ENCODE peak calls at places on chromosomes 16 and 17, in nine cellular contexts. One of them, this sample, is unnamed.

GRCh38 chr16:79723583-79724168 is 123.1 kb upstream of the MAF start:
- DNase-seq in fibroblast of lung: no peak
- DNase-seq in cardiac muscle cell: no peak
- DNase-seq in naive thymus-derived CD4-positive, alpha-beta T cell: no peak
- DNase-seq in adipocyte: no peak
- DNase-seq in thoracic aorta: no peak
- DNase-seq in right atrium auricular region: no peak
- DNase-seq in esophagus muscularis mucosa: no peak
- DNase-seq in tibial nerve: no peak
- DNase-seq in this sample: peak; percentile 41

GRCh38 chr16:56422896-56423441 is 2.4 kb downstream of the AMFR start:
- DNase-seq in fibroblast of lung: no peak
- DNase-seq in cardiac muscle cell: no peak
- DNase-seq in naive thymus-derived CD4-positive, alpha-beta T cell: no peak
- DNase-seq in adipocyte: no peak
- DNase-seq in thoracic aorta: no peak
- DNase-seq in right atrium auricular region: no peak
- DNase-seq in esophagus muscularis mucosa: no peak
- DNase-seq in tibial nerve: no peak
- DNase-seq in this sample: peak; percentile 56

GRCh38 chr17:81033535-81034167 is 1.3 kb upstream of the BAIAP2 start:
- DNase-seq in fibroblast of lung: no peak
- DNase-seq in cardiac muscle cell: no peak
- DNase-seq in naive thymus-derived CD4-positive, alpha-beta T cell: no peak
- DNase-seq in adipocyte: peak; percentile 31
- DNase-seq in thoracic aorta: no peak
- DNase-seq in right atrium auricular region: no peak
- DNase-seq in esophagus muscularis mucosa: no peak
- DNase-seq in tibial nerve: no peak
- DNase-seq in this sample: no peak

GRCh38 chr16:79599837-79600635 is 501 bp downstream of the MAF start:
- DNase-seq in fibroblast of lung: peak; percentile 73
- DNase-seq in cardiac muscle cell: peak; percentile 85
- DNase-seq in naive thymus-derived CD4-positive, alpha-beta T cell: peak; percentile 41
- DNase-seq in adipocyte: peak; percentile 60
- DNase-seq in thoracic aorta: no peak
- DNase-seq in right atrium auricular region: no peak
- DNase-seq in esophagus muscularis mucosa: no peak
- DNase-seq in tibial nerve: no peak
- DNase-seq in this sample: peak; percentile 64

GRCh38 chr17:41849251-41849990 is 11.8 kb downstream of the KLHL10 start:
- DNase-seq in fibroblast of lung: no peak
- DNase-seq in cardiac muscle cell: no peak
- DNase-seq in naive thymus-derived CD4-positive, alpha-beta T cell: no peak
- DNase-seq in adipocyte: no peak
- DNase-seq in thoracic aorta: no peak
- DNase-seq in right atrium auricular region: no peak
- DNase-seq in esophagus muscularis mucosa: no peak
- DNase-seq in tibial nerve: no peak
- DNase-seq in this sample: no peak

GRCh38 chr16:29994613-29995329 is 646 bp downstream of the HIRIP3 start:
- DNase-seq in fibroblast of lung: no peak
- DNase-seq in cardiac muscle cell: no peak
- DNase-seq in naive thymus-derived CD4-positive, alpha-beta T cell: no peak
- DNase-seq in adipocyte: peak; percentile 30
- DNase-seq in thoracic aorta: no peak
- DNase-seq in right atrium auricular region: no peak
- DNase-seq in esophagus muscularis mucosa: no peak
- DNase-seq in tibial nerve: peak; percentile 39
- DNase-seq in this sample: peak; percentile 45

GRCh38 chr16:9016824-9017223 is 53.1 kb upstream of the USP7 start:
- DNase-seq in fibroblast of lung: no peak
- DNase-seq in cardiac muscle cell: no peak
- DNase-seq in naive thymus-derived CD4-positive, alpha-beta T cell: no peak
- DNase-seq in adipocyte: no peak
- DNase-seq in thoracic aorta: no peak
- DNase-seq in right atrium auricular region: no peak
- DNase-seq in esophagus muscularis mucosa: no peak
- DNase-seq in tibial nerve: no peak
- DNase-seq in this sample: no peak

GRCh38 chr17:66975614-66976378 is 11.3 kb downstream of the CACNG4 start:
- DNase-seq in fibroblast of lung: no peak
- DNase-seq in cardiac muscle cell: no peak
- DNase-seq in naive thymus-derived CD4-positive, alpha-beta T cell: no peak
- DNase-seq in adipocyte: no peak
- DNase-seq in thoracic aorta: no peak
- DNase-seq in right atrium auricular region: no peak
- DNase-seq in esophagus muscularis mucosa: no peak
- DNase-seq in tibial nerve: no peak
- DNase-seq in this sample: peak; percentile 51

GRCh38 chr17:76141212-76142043 is at the start of gene FOXJ1:
- DNase-seq in fibroblast of lung: peak; percentile 72
- DNase-seq in cardiac muscle cell: peak; percentile 93
- DNase-seq in naive thymus-derived CD4-positive, alpha-beta T cell: peak; percentile 94
- DNase-seq in adipocyte: peak; percentile 93
- DNase-seq in thoracic aorta: peak; percentile 59
- DNase-seq in right atrium auricular region: peak; percentile 90
- DNase-seq in esophagus muscularis mucosa: peak; percentile 94
- DNase-seq in tibial nerve: peak; percentile 86
- DNase-seq in this sample: peak; percentile 94

GRCh38 chr16:14128097-14128496 is 57.0 kb downstream of the MRTFB start:
- DNase-seq in fibroblast of lung: no peak
- DNase-seq in cardiac muscle cell: no peak
- DNase-seq in naive thymus-derived CD4-positive, alpha-beta T cell: no peak
- DNase-seq in adipocyte: no peak
- DNase-seq in thoracic aorta: no peak
- DNase-seq in right atrium auricular region: no peak
- DNase-seq in esophagus muscularis mucosa: no peak
- DNase-seq in tibial nerve: no peak
- DNase-seq in this sample: no peak

GRCh38 chr17:6482105-6482455 is 37.8 kb downstream of the PIMREG start:
- DNase-seq in fibroblast of lung: no peak
- DNase-seq in cardiac muscle cell: no peak
- DNase-seq in naive thymus-derived CD4-positive, alpha-beta T cell: no peak
- DNase-seq in adipocyte: no peak
- DNase-seq in thoracic aorta: no peak
- DNase-seq in right atrium auricular region: no peak
- DNase-seq in esophagus muscularis mucosa: no peak
- DNase-seq in tibial nerve: no peak
- DNase-seq in this sample: no peak

GRCh38 chr16:88525663-88525990 is 44.6 kb upstream of the ZC3H18 start:
- DNase-seq in fibroblast of lung: no peak
- DNase-seq in cardiac muscle cell: no peak
- DNase-seq in naive thymus-derived CD4-positive, alpha-beta T cell: no peak
- DNase-seq in adipocyte: no peak
- DNase-seq in thoracic aorta: no peak
- DNase-seq in right atrium auricular region: no peak
- DNase-seq in esophagus muscularis mucosa: no peak
- DNase-seq in tibial nerve: no peak
- DNase-seq in this sample: no peak

GRCh38 chr17:54864636-54865420 is 35.8 kb upstream of the TOM1L1 start:
- DNase-seq in fibroblast of lung: no peak
- DNase-seq in cardiac muscle cell: peak; percentile 64
- DNase-seq in naive thymus-derived CD4-positive, alpha-beta T cell: no peak
- DNase-seq in adipocyte: no peak
- DNase-seq in thoracic aorta: no peak
- DNase-seq in right atrium auricular region: no peak
- DNase-seq in esophagus muscularis mucosa: peak; percentile 72
- DNase-seq in tibial nerve: no peak
- DNase-seq in this sample: no peak

GRCh38 chr17:1077536-1078061 is 80.7 kb downstream of the TIMM22 start:
- DNase-seq in fibroblast of lung: no peak
- DNase-seq in cardiac muscle cell: no peak
- DNase-seq in naive thymus-derived CD4-positive, alpha-beta T cell: no peak
- DNase-seq in adipocyte: no peak
- DNase-seq in thoracic aorta: no peak
- DNase-seq in right atrium auricular region: no peak
- DNase-seq in esophagus muscularis mucosa: no peak
- DNase-seq in tibial nerve: no peak
- DNase-seq in this sample: no peak

GRCh38 chr16:21088646-21089538 is 61.8 kb downstream of the DNAH3 start:
- DNase-seq in fibroblast of lung: peak; percentile 34
- DNase-seq in cardiac muscle cell: no peak
- DNase-seq in naive thymus-derived CD4-positive, alpha-beta T cell: no peak
- DNase-seq in adipocyte: peak; percentile 36
- DNase-seq in thoracic aorta: no peak
- DNase-seq in right atrium auricular region: no peak
- DNase-seq in esophagus muscularis mucosa: peak; percentile 8
- DNase-seq in tibial nerve: no peak
- DNase-seq in this sample: no peak

DNA sequence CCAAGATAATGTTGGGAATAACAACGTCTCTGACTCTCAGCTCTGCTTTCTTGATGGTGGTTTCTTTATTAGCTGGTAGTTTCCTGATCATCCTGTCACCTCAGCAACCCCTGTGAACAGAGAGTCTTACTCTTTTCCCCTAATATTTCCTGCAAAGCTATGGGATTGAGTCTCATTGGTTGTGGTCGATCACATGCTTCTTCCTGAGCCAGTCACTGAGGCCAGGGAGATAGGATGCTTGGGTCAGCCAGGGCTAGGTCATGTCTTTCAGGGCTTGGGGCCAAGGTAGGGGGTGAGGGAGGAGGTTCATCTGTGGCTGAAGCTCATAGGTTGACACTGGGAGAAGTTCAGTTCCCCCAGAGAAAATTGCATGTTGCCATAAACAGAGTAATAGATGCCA is 114.3 kb downstream of the ABCC1 start:
- DNase-seq in fibroblast of lung: no peak
- DNase-seq in cardiac muscle cell: no peak
- DNase-seq in naive thymus-derived CD4-positive, alpha-beta T cell: no peak
- DNase-seq in adipocyte: no peak
- DNase-seq in thoracic aorta: no peak
- DNase-seq in right atrium auricular region: no peak
- DNase-seq in esophagus muscularis mucosa: no peak
- DNase-seq in tibial nerve: no peak
- DNase-seq in this sample: no peak
- H3K36me3 ChIP-seq in fibroblast of lung: peaks cover 26% of the 10 kb centered on the region
- H3K36me3 ChIP-seq in cardiac muscle cell: peaks cover 5% of the 10 kb centered on the region
- H3K36me3 ChIP-seq in naive thymus-derived CD4-positive, alpha-beta T cell: no peaks in the 10 kb centered on the region
- H3K36me3 ChIP-seq in adipocyte: peaks cover 71% of the 10 kb centered on the region
- H3K36me3 ChIP-seq in thoracic aorta: peaks cover 8% of the 10 kb centered on the region
- H3K36me3 ChIP-seq in right atrium auricular region: peaks cover 10% of the 10 kb centered on the region
- H3K36me3 ChIP-seq in esophagus muscularis mucosa: peaks cover 16% of the 10 kb centered on the region
- H3K36me3 ChIP-seq in tibial nerve: peaks cover 64% of the 10 kb centered on the region
- H3K36me3 ChIP-seq in this sample: peaks cover 39% of the 10 kb centered on the region

GRCh38 chr17:18156171-18156975 is 27.3 kb upstream of the ALKBH5 start:
- DNase-seq in fibroblast of lung: peak; percentile 8
- DNase-seq in cardiac muscle cell: no peak
- DNase-seq in naive thymus-derived CD4-positive, alpha-beta T cell: no peak
- DNase-seq in adipocyte: no peak
- DNase-seq in thoracic aorta: no peak
- DNase-seq in right atrium auricular region: no peak
- DNase-seq in esophagus muscularis mucosa: no peak
- DNase-seq in tibial nerve: no peak
- DNase-seq in this sample: no peak

GRCh38 chr17:18156976-18157280 is 26.7 kb upstream of the ALKBH5 start:
- DNase-seq in fibroblast of lung: no peak
- DNase-seq in cardiac muscle cell: no peak
- DNase-seq in naive thymus-derived CD4-positive, alpha-beta T cell: no peak
- DNase-seq in adipocyte: no peak
- DNase-seq in thoracic aorta: no peak
- DNase-seq in right atrium auricular region: no peak
- DNase-seq in esophagus muscularis mucosa: no peak
- DNase-seq in tibial nerve: no peak
- DNase-seq in this sample: no peak

GRCh38 chr17:18158022-18158600 is 25.5 kb upstream of the ALKBH5 start:
- DNase-seq in fibroblast of lung: peak; percentile 83
- DNase-seq in cardiac muscle cell: peak; percentile 81
- DNase-seq in naive thymus-derived CD4-positive, alpha-beta T cell: peak; percentile 90
- DNase-seq in adipocyte: peak; percentile 68
- DNase-seq in thoracic aorta: peak; percentile 88
- DNase-seq in right atrium auricular region: peak; percentile 96
- DNase-seq in esophagus muscularis mucosa: peak; percentile 98
- DNase-seq in tibial nerve: peak; percentile 89
- DNase-seq in this sample: no peak

GRCh38 chr17:18159551-18160120 is 24.0 kb upstream of the ALKBH5 start:
- DNase-seq in fibroblast of lung: peak; percentile 4
- DNase-seq in cardiac muscle cell: no peak
- DNase-seq in naive thymus-derived CD4-positive, alpha-beta T cell: no peak
- DNase-seq in adipocyte: no peak
- DNase-seq in thoracic aorta: no peak
- DNase-seq in right atrium auricular region: no peak
- DNase-seq in esophagus muscularis mucosa: no peak
- DNase-seq in tibial nerve: no peak
- DNase-seq in this sample: no peak

GRCh38 chr17:18157354-18157985 is 26.2 kb upstream of the ALKBH5 start:
- DNase-seq in fibroblast of lung: no peak
- DNase-seq in cardiac muscle cell: no peak
- DNase-seq in naive thymus-derived CD4-positive, alpha-beta T cell: no peak
- DNase-seq in adipocyte: no peak
- DNase-seq in thoracic aorta: no peak
- DNase-seq in right atrium auricular region: no peak
- DNase-seq in esophagus muscularis mucosa: no peak
- DNase-seq in tibial nerve: no peak
- DNase-seq in this sample: no peak
- H3K9me3 ChIP-seq in fibroblast of lung: no peaks in the 10 kb centered on the region
- H3K9me3 ChIP-seq in cardiac muscle cell: no peaks in the 10 kb centered on the region
- H3K9me3 ChIP-seq in naive thymus-derived CD4-positive, alpha-beta T cell: no peaks in the 10 kb centered on the region
- H3K9me3 ChIP-seq in adipocyte: no peaks in the 10 kb centered on the region
- H3K9me3 ChIP-seq in thoracic aorta: no peaks in the 10 kb centered on the region
- H3K9me3 ChIP-seq in right atrium auricular region: no peaks in the 10 kb centered on the region
- H3K9me3 ChIP-seq in esophagus muscularis mucosa: no peaks in the 10 kb centered on the region
- H3K9me3 ChIP-seq in tibial nerve: no peaks in the 10 kb centered on the region
- H3K9me3 ChIP-seq in this sample: no peaks in the 10 kb centered on the region

DNA sequence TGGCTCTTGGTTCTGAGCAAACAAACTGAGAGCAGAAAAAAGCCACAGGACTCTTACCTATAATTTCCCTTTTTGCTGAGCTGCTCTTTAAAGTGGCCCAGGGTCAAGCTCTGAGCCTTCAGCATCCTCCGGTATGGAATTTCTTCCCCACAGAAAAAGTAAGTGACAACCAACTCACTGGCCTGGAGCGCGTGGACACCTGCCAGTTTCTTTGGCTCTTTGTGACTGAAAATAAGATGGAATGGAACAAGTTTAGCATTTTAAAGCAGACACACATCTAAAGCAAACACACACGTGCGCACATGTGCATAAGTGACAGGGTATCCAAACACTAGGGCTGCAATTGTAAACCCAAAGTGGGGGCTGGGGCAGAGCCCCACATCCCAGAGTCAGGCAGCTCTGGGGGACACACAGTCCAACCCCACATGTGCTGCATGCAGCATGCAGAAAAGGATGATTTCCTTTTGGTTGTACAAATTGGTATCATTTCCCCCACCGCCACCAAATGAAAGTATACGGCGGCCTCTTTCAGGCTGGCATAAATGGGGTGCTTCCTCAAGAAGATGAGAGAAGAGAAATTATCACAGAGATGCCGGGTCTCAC is 27.5 kb downstream of the AXIN2 start:
- DNase-seq in fibroblast of lung: no peak
- DNase-seq in cardiac muscle cell: no peak
- DNase-seq in naive thymus-derived CD4-positive, alpha-beta T cell: no peak
- DNase-seq in adipocyte: no peak
- DNase-seq in thoracic aorta: no peak
- DNase-seq in right atrium auricular region: no peak
- DNase-seq in esophagus muscularis mucosa: no peak
- DNase-seq in tibial nerve: no peak
- DNase-seq in this sample: no peak
- H3K36me3 ChIP-seq in fibroblast of lung: no peaks in the 10 kb centered on the region
- H3K36me3 ChIP-seq in cardiac muscle cell: peaks cover 60% of the 10 kb centered on the region
- H3K36me3 ChIP-seq in naive thymus-derived CD4-positive, alpha-beta T cell: no peaks in the 10 kb centered on the region
- H3K36me3 ChIP-seq in adipocyte: peaks cover 71% of the 10 kb centered on the region
- H3K36me3 ChIP-seq in thoracic aorta: peaks cover 35% of the 10 kb centered on the region
- H3K36me3 ChIP-seq in right atrium auricular region: peaks cover 69% of the 10 kb centered on the region
- H3K36me3 ChIP-seq in esophagus muscularis mucosa: peaks cover 57% of the 10 kb centered on the region
- H3K36me3 ChIP-seq in tibial nerve: peaks cover 76% of the 10 kb centered on the region
- H3K36me3 ChIP-seq in this sample: peaks cover 15% of the 10 kb centered on the region

GRCh38 chr16:59487067-59487466 is 753.0 kb upstream of the GOT2 start:
- DNase-seq in fibroblast of lung: no peak
- DNase-seq in cardiac muscle cell: no peak
- DNase-seq in naive thymus-derived CD4-positive, alpha-beta T cell: no peak
- DNase-seq in adipocyte: no peak
- DNase-seq in thoracic aorta: no peak
- DNase-seq in right atrium auricular region: no peak
- DNase-seq in esophagus muscularis mucosa: no peak
- DNase-seq in tibial nerve: no peak
- DNase-seq in this sample: no peak
- H3K9me3 ChIP-seq in fibroblast of lung: no peaks in the 10 kb centered on the region
- H3K9me3 ChIP-seq in cardiac muscle cell: no peaks in the 10 kb centered on the region
- H3K9me3 ChIP-seq in naive thymus-derived CD4-positive, alpha-beta T cell: no peaks in the 10 kb centered on the region
- H3K9me3 ChIP-seq in adipocyte: peaks cover 4% of the 10 kb centered on the region
- H3K9me3 ChIP-seq in thoracic aorta: no peaks in the 10 kb centered on the region
- H3K9me3 ChIP-seq in right atrium auricular region: no peaks in the 10 kb centered on the region
- H3K9me3 ChIP-seq in esophagus muscularis mucosa: no peaks in the 10 kb centered on the region
- H3K9me3 ChIP-seq in tibial nerve: peaks cover 3% of the 10 kb centered on the region
- H3K9me3 ChIP-seq in this sample: no peaks in the 10 kb centered on the region

This sample was measured in HAP-1.